ENCODE peak calls at places on chromosomes 16 and 17, in nine cellular contexts. S, N, D, W, K, L, Y, E and B are unnamed samples.
A peak's percentile ranks its signal among the peaks of the same experiment; 100 is the strongest.

GRCh38 chr17:33234930-33235685 is 58.0 kb downstream of the ASIC2 start:
- DNase-seq in N (peak; percentile 97), D (no peak), Y (peak; percentile 79), L (peak; percentile 85), W (peak; percentile 96), K (peak; percentile 38), S (peak; percentile 67), E (peak; percentile 65), B (no peak)

GRCh38 chr17:48860034-48860433 is 29.2 kb downstream of the CALCOCO2 start:
- DNase-seq in K (no peak), E (no peak), D (no peak), W (peak; percentile 15), Y (peak; percentile 41), S (no peak), N (no peak), L (no peak), B (no peak)

GRCh38 chr17:4900231-4901107 is 1.1 kb downstream of the C17orf107 start:
- DNase-seq in S (no peak), Y (no peak), L (no peak), E (no peak), N (no peak), W (no peak), D (peak; percentile 76), K (peak; percentile 51), B (peak; percentile 73)

GRCh38 chr17:10729334-10730193 is at the start of gene TMEM220:
- DNase-seq in L (peak; percentile 94), N (peak; percentile 61), K (peak; percentile 82), Y (peak; percentile 48), E (peak; percentile 89), D (no peak), S (peak; percentile 40), W (peak; percentile 89), B (peak; percentile 20)

GRCh38 chr17:32546031-32546444 is 59.2 kb downstream of the CDK5R1 start:
- DNase-seq in K (no peak), E (no peak), W (no peak), Y (no peak), L (no peak), D (no peak), S (no peak), N (no peak), B (no peak)

GRCh38 chr16:85557083-85557975 is 55.8 kb upstream of the GSE1 start:
- DNase-seq in W (peak; percentile 51), Y (peak; percentile 63), K (no peak), S (no peak), D (no peak), L (no peak), E (peak; percentile 65), N (no peak), B (peak; percentile 52)

GRCh38 chr17:50871369-50871768 is 5.2 kb upstream of the TOB1 start:
- DNase-seq in S (no peak), E (no peak), N (no peak), K (no peak), D (peak; percentile 63), L (no peak), W (no peak), Y (no peak), B (peak; percentile 77)

GRCh38 chr17:50042211-50042610 is 13.7 kb upstream of the ITGA3 start:
- DNase-seq in W (no peak), Y (no peak), D (no peak), K (no peak), L (no peak), N (no peak), E (no peak), S (no peak), B (no peak)

GRCh38 chr17:15108992-15109391 is 156.1 kb downstream of the PMP22 start:
- DNase-seq in D (no peak), W (no peak), E (no peak), L (no peak), K (no peak), S (no peak), N (no peak), Y (no peak), B (no peak)

GRCh38 chr16:3879887-3880564 is 487 bp downstream of the CREBBP start:
- DNase-seq in D (peak; percentile 63), Y (peak; percentile 27), K (peak; percentile 79), W (peak; percentile 86), E (peak; percentile 92), L (peak; percentile 89), N (peak; percentile 25), S (no peak), B (peak; percentile 71)

GRCh38 chr16:4461250-4462085 is 13.0 kb downstream of the NMRAL1 start:
- DNase-seq in L (no peak), Y (no peak), D (no peak), E (no peak), S (no peak), K (no peak), W (no peak), N (no peak), B (no peak)

GRCh38 chr16:2482181-2483107 is 7.5 kb downstream of the TBC1D24 start:
- DNase-seq in D (peak; percentile 1), S (no peak), L (peak; percentile 93), N (peak; percentile 37), E (no peak), K (no peak), W (peak; percentile 92), Y (no peak), B (no peak)

GRCh38 chr17:49878931-49879330 is 31.1 kb upstream of the TAC4 start:
- DNase-seq in Y (no peak), S (no peak), W (no peak), D (no peak), K (no peak), E (no peak), L (no peak), N (no peak), B (no peak)

GRCh38 chr17:63741251-63742049 is at the start of gene STRADA:
- DNase-seq in D (peak; percentile 99), W (peak; percentile 99), N (peak; percentile 89), L (peak; percentile 99), Y (peak; percentile 95), E (peak; percentile 100), S (peak; percentile 94), K (peak; percentile 100), B (peak; percentile 99)

GRCh38 chr17:31397256-31397939 is 5.9 kb downstream of the RAB11FIP4 start:
- DNase-seq in D (no peak), W (no peak), K (no peak), N (no peak), E (no peak), L (no peak), S (no peak), Y (no peak), B (no peak)

DNA sequence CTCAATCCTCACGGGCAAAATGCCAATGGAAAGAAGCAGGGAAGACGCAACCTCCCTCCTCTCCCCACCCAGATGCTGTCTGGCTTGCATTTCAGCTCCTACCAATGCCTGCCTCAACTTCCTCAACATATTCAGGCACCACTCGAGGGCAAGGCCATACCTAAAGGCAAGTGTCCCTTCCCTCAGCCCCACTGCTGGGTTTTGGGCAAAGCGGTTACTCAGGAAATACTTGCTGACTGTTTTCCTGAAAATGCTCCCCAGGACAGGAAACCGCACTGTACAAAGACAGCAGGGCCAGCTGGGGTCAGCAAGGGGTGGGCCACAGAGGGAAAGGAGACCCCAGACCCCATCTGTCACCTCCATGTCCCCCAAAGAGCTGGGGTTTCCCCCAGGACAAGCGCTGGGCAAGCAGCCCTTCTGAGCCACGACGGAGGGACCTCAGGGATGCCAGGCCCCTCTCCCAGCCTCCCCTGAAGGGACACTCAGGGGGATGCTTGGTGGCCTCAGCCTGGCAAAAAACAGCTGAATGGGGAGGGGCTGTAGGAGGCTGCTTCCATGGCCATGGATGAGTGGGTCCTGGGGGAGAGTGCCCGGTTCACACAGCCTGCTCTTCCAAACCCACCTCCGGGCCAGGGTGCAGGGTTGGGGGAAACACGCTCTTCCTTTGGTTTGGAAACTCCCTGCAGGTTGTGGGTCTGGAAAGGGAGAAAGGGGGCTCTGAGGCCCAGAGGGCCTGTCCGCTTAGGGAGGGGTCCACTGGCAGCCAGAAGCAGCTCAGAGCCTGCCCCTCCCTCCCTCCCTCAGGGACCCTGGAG is 47.9 kb upstream of the DOC2B start:
- DNase-seq in Y (no peak), S (no peak), K (no peak), N (peak; percentile 7), D (no peak), L (peak; percentile 58), W (no peak), E (no peak), B (no peak)
- H3K27ac ChIP-seq in Y (no peak overlapping the region), S (no peak overlapping the region), K (no peak overlapping the region), N (no peak overlapping the region), D (no peak overlapping the region), L (peak overlapping the region; percentile 27), W (no peak overlapping the region), E (no peak overlapping the region), B (no peak overlapping the region)

GRCh38 chr16:53152321-53152720 is 97.5 kb downstream of the CHD9 start:
- DNase-seq in D (no peak), N (no peak), Y (no peak), E (no peak), S (no peak), W (no peak), L (no peak), K (no peak), B (no peak)
- H3K4me1 ChIP-seq in D (no peaks in the 10 kb centered on the region), N (no peaks in the 10 kb centered on the region), Y (peaks cover 8% of the 10 kb centered on the region), E (no peaks in the 10 kb centered on the region), S (peaks cover 12% of the 10 kb centered on the region), W (peaks cover 31% of the 10 kb centered on the region), L (peaks cover 20% of the 10 kb centered on the region), K (no peaks in the 10 kb centered on the region), B (no peaks in the 10 kb centered on the region)

DNA sequence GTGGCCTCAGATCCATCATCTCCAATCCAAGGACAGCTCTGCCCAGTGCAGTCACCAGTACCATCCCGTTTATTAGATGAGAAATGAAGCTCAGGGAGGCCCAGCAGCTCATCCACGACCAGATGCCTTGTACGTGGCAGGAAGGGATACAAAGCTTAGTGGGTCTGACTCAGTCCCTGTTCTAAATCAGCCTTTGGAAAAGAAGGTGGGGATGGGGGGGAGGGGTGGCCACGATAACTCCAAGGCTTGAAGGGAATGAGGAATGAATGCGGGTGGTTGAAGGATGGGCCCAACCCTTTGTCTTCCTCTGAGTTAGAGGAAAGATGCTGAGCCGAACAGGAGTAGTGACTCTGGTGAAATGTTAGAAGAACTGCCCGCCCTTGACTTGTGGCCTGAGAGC is 25.8 kb downstream of the LLGL2 start:
- DNase-seq in S (no peak), W (no peak), Y (no peak), D (no peak), N (no peak), K (no peak), L (no peak), E (no peak), B (no peak)
- H3K27ac ChIP-seq in S (no peak overlapping the region), W (no peak overlapping the region), Y (peak overlapping the region; percentile 88), D (no peak overlapping the region), N (no peak overlapping the region), K (peak overlapping the region; percentile 92), L (no peak overlapping the region), E (peak overlapping the region; percentile 100), B (no peak overlapping the region)

DNA sequence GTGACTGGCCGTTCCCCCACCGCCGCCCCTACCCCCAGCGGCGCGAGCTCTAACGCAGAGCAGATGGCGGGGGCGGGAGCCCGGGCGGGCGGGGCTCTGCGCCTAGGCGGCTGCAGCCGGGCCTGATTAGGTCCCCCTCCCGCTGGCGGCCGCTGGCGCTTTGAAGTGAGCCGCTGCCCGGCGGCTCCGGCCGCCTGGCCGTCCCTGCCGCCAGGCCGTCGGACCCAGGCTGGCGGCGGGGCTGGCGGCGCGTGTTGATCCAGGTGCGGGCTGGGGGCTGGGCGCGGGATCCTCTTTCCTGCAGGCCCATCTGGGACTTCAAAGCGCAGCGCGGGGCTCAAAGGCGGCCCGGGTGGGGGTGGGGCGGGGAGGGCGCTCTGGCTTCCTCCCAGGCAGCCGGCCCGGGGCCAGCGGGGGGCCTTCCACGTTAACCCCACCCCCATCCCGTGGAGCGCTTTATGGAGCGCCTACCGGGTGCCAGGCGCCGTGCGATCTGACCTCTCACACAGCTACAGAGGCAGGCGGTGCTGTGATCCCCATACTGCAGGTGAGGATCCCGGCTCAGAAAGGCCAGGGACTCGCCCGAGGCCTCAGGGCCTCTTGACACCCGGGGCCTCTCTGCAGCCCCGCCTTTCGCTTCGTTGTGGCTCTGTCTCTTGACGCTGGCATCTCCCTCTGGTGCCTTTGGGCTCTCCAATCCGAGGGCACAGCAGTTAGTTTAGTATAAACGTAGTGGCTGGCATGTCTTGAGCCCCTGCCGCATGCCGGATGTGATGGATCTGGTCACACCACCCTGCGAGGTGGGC is 80.0 kb upstream of the NKD1 start:
- DNase-seq in E (peak; percentile 74), L (peak; percentile 62), N (no peak), K (peak; percentile 87), D (no peak), W (peak; percentile 24), Y (no peak), S (no peak), B (no peak)
- H3K4me1 ChIP-seq in E (peaks cover 8% of the 10 kb centered on the region), L (peaks cover 9% of the 10 kb centered on the region), N (peaks cover 11% of the 10 kb centered on the region), K (peaks cover 10% of the 10 kb centered on the region), D (no peaks in the 10 kb centered on the region), W (no peaks in the 10 kb centered on the region), Y (no peaks in the 10 kb centered on the region), S (no peaks in the 10 kb centered on the region), B (no peaks in the 10 kb centered on the region)